ENCODE peak calls at places on chromosomes 7 and 10, in eight cellular contexts. V, B, M, J, S, D, O and L are unnamed samples.

GRCh38 chr10:100325164-100325563 is 4.9 kb downstream of the PKD2L1 start:
- DNase-seq in D (no peak), M (no peak), O (no peak), J (no peak), B (no peak), S (no peak), V (no peak), L (no peak)

GRCh38 chr10:101011517-101012423 is 12.2 kb downstream of the LZTS2 start:
- DNase-seq in D (no peak), V (no peak), S (peak; percentile 43), O (peak; percentile 57), J (no peak), M (no peak), B (no peak), L (no peak)

GRCh38 chr10:79349072-79349491 is 1.8 kb downstream of the PPIF start:
- DNase-seq in B (no peak), D (no peak), O (no peak), M (no peak), S (no peak), V (no peak), J (no peak), L (no peak)

GRCh38 chr10:107618461-107619093 is 454.1 kb upstream of the SORCS1 start:
- DNase-seq in V (peak; percentile 79), S (no peak), B (no peak), D (no peak), J (peak; percentile 89), O (no peak), M (no peak), L (no peak)

GRCh38 chr7:4659551-4660286 is 22.4 kb upstream of the FOXK1 start:
- DNase-seq in S (no peak), J (no peak), D (no peak), V (no peak), B (no peak), O (no peak), M (no peak), L (no peak)

GRCh38 chr7:36389371-36390198 is at the start of gene ANLN:
- DNase-seq in M (peak; percentile 74), J (peak; percentile 94), D (peak; percentile 79), S (peak; percentile 98), V (peak; percentile 99), B (peak; percentile 94), O (peak; percentile 98), L (peak; percentile 94)

GRCh38 chr7:5466551-5466950 is 42.9 kb upstream of the TNRC18 start:
- DNase-seq in D (no peak), O (no peak), S (peak; percentile 56), M (no peak), J (no peak), B (no peak), V (no peak), L (no peak)

GRCh38 chr10:4051408-4052151 is 266.6 kb upstream of the KLF6 start:
- DNase-seq in M (no peak), B (no peak), V (no peak), O (no peak), D (no peak), J (no peak), S (no peak), L (no peak)

GRCh38 chr7:129690701-129691100 is 79.2 kb downstream of the NRF1 start:
- DNase-seq in M (no peak), S (no peak), B (no peak), D (no peak), J (peak; percentile 53), O (no peak), V (peak; percentile 67), L (no peak)

GRCh38 chr10:77308084-77308732 is 329.4 kb downstream of the KCNMA1 start:
- DNase-seq in V (no peak), M (no peak), B (no peak), O (no peak), S (no peak), D (no peak), J (no peak), L (no peak)

GRCh38 chr7:117896339-117896738 is 23.1 kb upstream of the CTTNBP2 start:
- DNase-seq in O (no peak), D (no peak), J (peak; percentile 40), S (no peak), V (peak; percentile 56), B (no peak), M (no peak), L (no peak)

GRCh38 chr10:126153686-126154628 is 234.3 kb downstream of the ADAM12 start:
- DNase-seq in D (no peak), M (no peak), V (no peak), J (no peak), B (no peak), S (no peak), O (no peak), L (no peak)

GRCh38 chr7:158236400-158236799 is 351.2 kb downstream of the PTPRN2 start:
- DNase-seq in B (no peak), J (no peak), V (no peak), D (no peak), M (no peak), O (no peak), S (peak; percentile 45), L (no peak)

GRCh38 chr10:122504551-122504950 is 43.2 kb downstream of the HTRA1 start:
- DNase-seq in S (peak; percentile 91), B (no peak), M (no peak), O (peak; percentile 60), J (peak; percentile 76), V (peak; percentile 89), D (peak; percentile 84), L (peak; percentile 89)

GRCh38 chr10:89555688-89556445 is 20.5 kb upstream of the SLC16A12 start:
- DNase-seq in M (no peak), O (peak; percentile 15), V (peak; percentile 34), J (no peak), S (no peak), D (no peak), B (no peak), L (no peak)

GRCh38 chr7:10418985-10419384 is 554.7 kb upstream of the PHF14 start:
- DNase-seq in V (no peak), O (no peak), D (no peak), M (no peak), S (no peak), B (no peak), J (no peak), L (no peak)

GRCh38 chr7:136441835-136442234 is 426.6 kb upstream of the CHRM2 start:
- DNase-seq in V (no peak), B (no peak), J (no peak), M (no peak), D (no peak), O (no peak), S (no peak), L (no peak)

GRCh38 chr7:129843982-129844840 is 108.5 kb downstream of the UBE2H start:
- DNase-seq in D (no peak), O (no peak), S (no peak), J (no peak), M (no peak), B (no peak), V (no peak), L (no peak)

GRCh38 chr10:125057158-125058001 is 103.0 kb downstream of the CTBP2 start:
- DNase-seq in D (peak; percentile 94), B (no peak), O (peak; percentile 57), J (peak; percentile 33), S (no peak), V (no peak), M (no peak), L (no peak)

GRCh38 chr7:2821842-2822507 is 22.1 kb downstream of the GNA12 start:
- DNase-seq in O (no peak), S (no peak), D (peak; percentile 65), B (no peak), M (no peak), J (peak; percentile 89), V (peak; percentile 88), L (no peak)

GRCh38 chr10:8037199-8037801 is 17.2 kb upstream of the GATA3 start:
- DNase-seq in V (no peak), O (no peak), B (no peak), J (no peak), D (no peak), S (peak; percentile 71), M (no peak), L (no peak)

GRCh38 chr7:141102436-141102835 is 28.6 kb downstream of the TMEM178B start:
- DNase-seq in V (no peak), B (no peak), M (no peak), S (no peak), D (no peak), J (no peak), O (no peak), L (no peak)

GRCh38 chr7:2978403-2978802 is 65.3 kb downstream of the CARD11 start:
- DNase-seq in M (peak; percentile 40), V (peak; percentile 57), S (peak; percentile 88), B (peak; percentile 61), D (no peak), J (peak; percentile 51), O (peak; percentile 47), L (no peak)

GRCh38 chr10:35774109-35774508 is 132.0 kb upstream of the FZD8 start:
- DNase-seq in O (no peak), J (no peak), M (no peak), D (no peak), V (no peak), B (no peak), S (no peak), L (no peak)

GRCh38 chr10:71406878-71407277 is 10.2 kb downstream of the CDH23 start:
- DNase-seq in V (peak; percentile 33), O (no peak), D (no peak), J (peak; percentile 21), S (no peak), B (no peak), M (no peak), L (no peak)

GRCh38 chr7:23012797-23013714 is 874 bp downstream of the HYCC1 start:
- DNase-seq in V (peak; percentile 39), M (peak; percentile 6), J (no peak), B (no peak), S (no peak), O (peak; percentile 45), D (no peak), L (peak; percentile 64)

GRCh38 chr7:90453931-90454330 is 15.5 kb upstream of the PTTG1IP2 start:
- DNase-seq in S (no peak), V (no peak), B (no peak), J (no peak), D (no peak), O (no peak), M (no peak), L (no peak)

GRCh38 chr7:26365077-26365896 is 73.6 kb downstream of the SNX10 start:
- DNase-seq in M (peak; percentile 46), O (peak; percentile 80), B (no peak), S (no peak), D (peak; percentile 57), J (peak; percentile 68), V (peak; percentile 78), L (no peak)

GRCh38 chr10:120012566-120012965 is 120.0 kb downstream of the SEC23IP start:
- DNase-seq in V (peak; percentile 10), O (no peak), S (no peak), B (no peak), J (no peak), D (no peak), M (no peak), L (no peak)

GRCh38 chr7:29319719-29320521 is 125.3 kb downstream of the CHN2 start:
- DNase-seq in V (no peak), S (no peak), D (no peak), J (no peak), M (no peak), B (no peak), O (no peak), L (no peak)